ENCODE peak calls at places on chromosomes 5 and 9, in four cellular contexts. S is RWPE1, M is EL, Q is AML-193. K is an unnamed sample.

GRCh38 chr5:56270568-56271392 is 37.6 kb upstream of the ANKRD55 start:
- DNase-seq in S (peak), M (peak), Q (peak), K (peak)

GRCh38 chr5:118146824-118147223 is 841.5 kb downstream of the DTWD2 start:
- DNase-seq in S (no peak), M (no peak), Q (no peak), K (no peak)

GRCh38 chr5:158435161-158435616 is 576.2 kb upstream of the CLINT1 start:
- DNase-seq in S (no peak), M (peak), Q (peak), K (no peak)

GRCh38 chr9:36902861-36903524 is 131.1 kb downstream of the PAX5 start:
- DNase-seq in S (no peak), M (no peak), Q (no peak), K (peak)

GRCh38 chr5:14039063-14039462 is 94.6 kb upstream of the DNAH5 start:
- DNase-seq in S (no peak), M (peak), Q (no peak), K (no peak)

GRCh38 chr5:26416911-26417310 is 621.5 kb downstream of the CDH9 start:
- DNase-seq in S (no peak), M (no peak), Q (no peak), K (no peak)

GRCh38 chr5:6450235-6450860 is 1.7 kb downstream of the UBE2QL1 start:
- DNase-seq in S (no peak), M (no peak), Q (no peak), K (no peak)

GRCh38 chr9:100498592-100498991 is 25.6 kb downstream of the TMEFF1 start:
- DNase-seq in S (peak), M (peak), Q (no peak), K (no peak)

GRCh38 chr5:181194489-181195248 is 10.3 kb downstream of the TRIM7 start:
- DNase-seq in S (no peak), M (no peak), Q (no peak), K (no peak)

GRCh38 chr5:113776832-113777525 is 263.5 kb downstream of the YTHDC2 start:
- DNase-seq in S (no peak), M (peak), Q (no peak), K (no peak)

GRCh38 chr9:134434896-134435506 is 108.7 kb downstream of the RXRA start:
- DNase-seq in S (peak), M (peak), Q (no peak), K (peak)

GRCh38 chr9:660227-660626 is 181.3 kb upstream of the DMRT1 start:
- DNase-seq in S (no peak), M (no peak), Q (peak), K (no peak)

GRCh38 chr5:138580001-138580400 is 4.8 kb upstream of the HSPA9 start:
- DNase-seq in S (no peak), M (no peak), Q (no peak), K (no peak)

GRCh38 chr5:167466992-167467391 is 824.5 kb upstream of the WWC1 start:
- DNase-seq in S (no peak), M (no peak), Q (no peak), K (no peak)

GRCh38 chr9:130433168-130433946 is 11.4 kb upstream of the ASS1 start:
- DNase-seq in S (peak), M (peak), Q (no peak), K (no peak)

K was measured in suprapubic skin.